ENCODE peak calls at places on chromosomes 13 and 19, in seven cellular contexts. T is right atrium auricular region, K is psoas muscle, V is pancreas, Z is colonic mucosa, D is IMR-90, M is ovary. U is an unnamed sample. For H3K4me1 and H3K9me3, the result is how much of the 10 kb centered on the place peaks cover.

GRCh38 chr19:4971424-4971793 is 2.5 kb downstream of the KDM4B start:
- DNase-seq in T (no peak), K (no peak), V (peak), Z (peak), D (no peak), M (peak), U (no peak)

GRCh38 chr13:45021250-45021649 is 31.9 kb downstream of the GPALPP1 start:
- DNase-seq in T (no peak), K (no peak), V (no peak), Z (no peak), D (peak), M (no peak), U (no peak)

GRCh38 chr13:30963794-30964193 is 31.3 kb downstream of the TEX26 start:
- DNase-seq in T (no peak), K (no peak), V (peak), Z (peak), D (peak), M (no peak), U (no peak)

GRCh38 chr19:28578786-28579505 is 634.0 kb downstream of the UQCRFS1 start:
- DNase-seq in T (no peak), K (no peak), V (no peak), Z (no peak), D (no peak), M (no peak), U (no peak)

GRCh38 chr13:46606915-46607413 is 54.0 kb downstream of the LRCH1 start:
- DNase-seq in T (no peak), K (no peak), V (no peak), Z (no peak), D (no peak), M (no peak), U (no peak)

GRCh38 chr13:76380436-76381065 is 505.7 kb downstream of the KCTD12 start:
- DNase-seq in T (no peak), K (no peak), V (no peak), Z (no peak), D (peak), M (no peak), U (no peak)

GRCh38 chr13:44117351-44117750 is 237.6 kb downstream of the LACC1 start:
- DNase-seq in T (no peak), K (no peak), V (no peak), Z (no peak), D (peak), M (no peak), U (no peak)

GRCh38 chr13:100646871-100647270 is 27.7 kb downstream of the TMTC4 start:
- DNase-seq in T (no peak), K (no peak), V (no peak), Z (no peak), D (no peak), M (no peak), U (no peak)

GRCh38 chr13:104764600-104764999 is 1698.4 kb upstream of the SLC10A2 start:
- DNase-seq in T (no peak), K (no peak), V (no peak), Z (no peak), D (no peak), M (no peak), U (no peak)

GRCh38 chr13:38688674-38689073 is 1.8 kb downstream of the FREM2 start:
- DNase-seq in T (no peak), K (no peak), V (no peak), Z (no peak), D (no peak), M (no peak), U (no peak)

GRCh38 chr13:80132741-80133601 is 208.0 kb downstream of the SPRY2 start:
- DNase-seq in T (peak), K (peak), V (peak), Z (peak), D (peak), M (peak), U (no peak)

GRCh38 chr19:15403151-15403531 is 15.6 kb downstream of the AKAP8L start:
- DNase-seq in T (no peak), K (no peak), V (no peak), Z (no peak), D (no peak), M (no peak), U (no peak)

GRCh38 chr13:24270639-24271131 is 38.7 kb upstream of the C1QTNF9 start:
- DNase-seq in T (peak), K (peak), V (peak), Z (peak), D (peak), M (peak), U (peak)

GRCh38 chr19:35592226-35592625 is 6.3 kb downstream of the PMIS2 start:
- DNase-seq in T (no peak), K (no peak), V (peak), Z (no peak), D (peak), M (no peak), U (no peak)

GRCh38 chr13:48727252-48728011 is 73.7 kb downstream of the CYSLTR2 start:
- DNase-seq in T (no peak), K (no peak), V (no peak), Z (no peak), D (peak), M (no peak), U (no peak)

GRCh38 chr13:90197722-90198121 is 1149.8 kb upstream of the MIR17HG start:
- DNase-seq in T (no peak), K (no peak), V (no peak), Z (no peak), D (no peak), M (no peak), U (no peak)

GRCh38 chr13:94065741-94066140 is 413.7 kb downstream of the DCT start:
- DNase-seq in T (no peak), K (no peak), V (no peak), Z (no peak), D (peak), M (no peak), U (no peak)

GRCh38 chr13:73765651-73766384 is 368.4 kb downstream of the KLF12 start:
- DNase-seq in T (peak), K (peak), V (peak), Z (peak), D (peak), M (peak), U (peak)

GRCh38 chr13:51726446-51727185 is 77.3 kb downstream of the DHRS12 start:
- DNase-seq in T (no peak), K (no peak), V (no peak), Z (no peak), D (peak), M (no peak), U (no peak)

GRCh38 chr19:31118292-31118925 is 230.8 kb downstream of the TSHZ3 start:
- DNase-seq in T (no peak), K (no peak), V (no peak), Z (no peak), D (no peak), M (no peak), U (no peak)

GRCh38 chr13:61183670-61184069 is 232.0 kb downstream of the PCDH20 start:
- DNase-seq in T (no peak), K (no peak), V (no peak), Z (no peak), D (no peak), M (no peak), U (no peak)

DNA sequence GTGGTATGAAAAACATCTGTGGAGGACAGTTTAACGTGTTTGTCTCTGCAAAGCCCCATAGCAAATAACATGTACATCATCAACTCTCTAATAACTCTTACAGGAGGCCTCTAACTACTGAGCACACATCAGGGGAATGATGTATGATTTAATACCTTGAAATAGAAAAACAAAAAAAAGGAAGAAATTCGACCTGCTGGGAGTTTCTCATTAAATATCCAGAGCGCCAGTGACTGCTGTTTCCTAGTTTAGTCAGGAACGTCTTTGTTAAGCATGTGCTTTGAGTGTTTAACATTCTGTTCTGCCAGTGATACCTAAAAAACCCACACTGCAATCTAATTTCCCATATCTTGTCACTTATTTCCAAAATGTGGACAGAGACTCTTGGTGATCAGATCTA is 235.4 kb downstream of the PCDH20 start:
- DNase-seq in T (no peak), K (no peak), V (no peak), Z (no peak), D (no peak), M (no peak), U (no peak)
- H3K27ac ChIP-seq in T (peak), K (no peak), V (no peak), Z (no peak), D (no peak), M (no peak), U (no peak)

DNA sequence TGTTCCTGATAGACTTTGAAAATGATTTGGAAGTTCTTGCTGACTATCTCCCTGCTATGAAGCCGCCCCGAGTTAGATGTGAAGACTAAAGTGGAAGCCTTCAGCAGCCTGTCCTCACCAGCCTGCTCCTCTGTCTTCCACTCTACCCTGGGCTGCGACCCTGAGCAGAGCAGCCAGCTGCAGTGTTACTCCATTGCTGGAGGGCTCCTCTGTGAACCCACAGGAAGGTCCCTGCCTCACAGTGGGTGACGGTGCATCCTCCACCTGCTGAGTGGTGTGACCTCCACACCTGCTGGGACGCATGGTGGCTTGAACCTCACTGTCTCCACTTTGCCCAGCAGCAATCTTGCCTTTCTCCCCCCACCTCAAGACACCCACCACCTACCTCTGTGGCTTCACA is 116.4 kb downstream of the IRS2 start:
- DNase-seq in T (no peak), K (no peak), V (no peak), Z (no peak), D (no peak), M (no peak), U (no peak)
- H3K4me1 ChIP-seq in T (under half), K (under half), V (under half), Z (under half), D (under half), M (under half), U (under half)

DNA sequence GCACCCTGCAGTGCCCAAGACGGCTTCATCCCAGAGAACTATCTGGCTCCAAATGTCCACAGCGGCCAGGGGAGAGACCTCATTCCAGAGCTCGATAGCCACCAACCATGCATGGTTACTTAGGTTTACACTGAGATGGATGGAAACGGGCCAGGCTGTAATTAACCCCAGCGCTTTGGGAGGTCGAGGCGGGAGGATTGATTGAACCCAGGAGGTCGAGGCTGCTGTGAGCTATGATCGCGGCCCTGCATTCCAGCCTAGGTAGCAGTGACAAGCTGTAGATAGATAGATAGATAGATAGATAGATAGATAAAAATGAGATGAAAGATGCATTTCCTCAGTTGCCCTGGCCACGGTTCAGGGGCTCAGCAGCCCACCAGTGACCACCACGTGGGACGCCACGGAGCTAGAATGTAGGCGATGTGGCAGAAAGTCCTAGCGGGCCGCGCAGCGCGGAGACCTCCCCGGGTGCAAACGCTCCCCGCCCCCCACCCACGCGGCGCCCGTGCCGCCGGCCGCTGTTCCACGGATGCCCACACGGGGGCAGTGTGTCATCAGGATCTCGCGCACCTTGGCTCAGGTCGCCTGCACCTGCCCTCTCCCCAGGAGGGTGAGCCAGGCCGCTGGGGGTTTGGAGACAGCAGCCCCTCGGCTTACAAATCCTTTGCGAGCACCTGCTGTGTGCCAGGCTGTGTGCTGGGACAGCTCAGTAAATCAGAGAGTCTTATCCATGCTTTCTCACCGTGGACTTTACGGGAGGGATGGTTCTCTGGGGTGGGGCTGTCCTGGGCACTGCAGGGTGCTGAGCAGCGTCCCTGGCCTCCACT is 13.5 kb upstream of the TLE5 start:
- DNase-seq in T (no peak), K (peak), V (peak), Z (peak), D (no peak), M (peak), U (peak)
- H3K9me3 ChIP-seq in T (under half), K (under half), V (under half), Z (under half), D (under half), M (under half), U (under half)

DNA sequence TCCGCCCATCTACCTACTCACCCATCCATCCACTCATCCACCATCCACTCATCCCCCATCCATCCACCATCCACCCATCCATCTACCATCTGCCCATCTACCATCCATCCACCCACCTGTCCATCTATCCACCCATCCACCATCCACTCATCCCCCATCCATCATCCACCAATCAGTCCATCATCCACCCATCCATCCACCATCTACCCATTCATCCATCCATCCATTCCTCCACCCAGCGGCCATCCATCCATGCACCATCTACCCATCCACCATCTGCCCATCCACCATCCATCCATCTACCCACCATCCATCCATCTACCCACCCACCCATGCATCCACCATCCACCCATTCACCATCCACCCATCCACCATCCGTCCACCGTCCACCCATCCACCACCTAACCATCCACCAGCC is 13.6 kb upstream of the JUND start:
- DNase-seq in T (no peak), K (no peak), V (no peak), Z (no peak), D (no peak), M (no peak), U (no peak)
- H3K27ac ChIP-seq in T (no peak), K (no peak), V (no peak), Z (no peak), D (no peak), M (no peak), U (peak)

GRCh38 chr19:45814851-45815481 is at the start of gene RSPH6A:
- DNase-seq in T (no peak), K (no peak), V (no peak), Z (no peak), D (no peak), M (no peak), U (no peak)
- H3K4me1 ChIP-seq in T (under half), K (under half), V (under half), Z (under half), D (under half), M (under half), U (under half)

DNA sequence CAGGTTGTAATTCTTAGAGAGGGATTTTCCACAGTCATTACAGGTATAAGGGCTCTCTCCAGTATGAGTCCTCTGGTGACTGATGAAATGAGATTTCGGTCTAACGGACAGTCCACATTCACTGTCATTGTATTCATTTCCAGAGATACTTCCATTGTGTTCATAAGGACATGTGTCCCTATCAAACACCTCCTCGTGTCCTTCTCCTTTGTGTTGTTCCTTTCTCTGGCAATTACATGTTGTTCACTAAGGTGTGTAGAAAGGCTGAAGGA is 10.5 kb upstream of the ZSCAN18 start:
- DNase-seq in T (no peak), K (no peak), V (no peak), Z (no peak), D (no peak), M (no peak), U (no peak)
- H3K9me3 ChIP-seq in T (under half), K (half or more), V (under half), Z (under half), D (half or more), M (under half), U (under half)

DNA sequence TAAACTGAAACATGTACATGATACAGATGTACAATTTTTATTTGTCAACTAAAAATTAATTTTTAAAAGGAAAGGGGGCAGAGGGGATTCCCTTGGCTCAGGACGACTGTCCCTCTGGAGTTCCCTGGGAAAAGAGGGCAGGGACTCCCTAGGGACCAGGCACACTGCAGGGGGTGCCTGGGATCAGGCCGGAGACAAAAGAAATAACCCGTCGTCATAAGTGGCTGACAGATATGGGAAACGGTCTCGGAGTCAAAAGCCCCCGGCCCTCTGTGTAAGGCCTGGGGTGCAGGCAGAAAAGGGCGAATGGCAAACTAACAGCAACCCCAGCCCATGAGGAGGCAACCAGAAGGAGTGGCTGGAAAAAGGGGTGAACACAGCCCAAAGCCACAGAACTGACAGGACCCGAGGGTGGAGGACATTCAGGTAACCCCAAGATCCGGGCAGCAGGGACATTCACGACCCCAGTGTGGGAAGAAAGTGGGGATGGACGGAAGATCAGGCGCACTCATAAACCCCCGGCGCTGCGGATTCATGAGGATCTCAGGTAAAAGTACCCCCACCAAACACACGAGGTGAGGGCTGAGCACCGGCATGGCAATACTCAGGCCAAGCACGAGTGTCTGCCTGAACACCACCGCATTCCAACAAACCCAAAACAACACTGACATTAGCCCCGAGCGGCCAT is 6.7 kb downstream of the MLLT1 start:
- DNase-seq in T (no peak), K (no peak), V (no peak), Z (no peak), D (no peak), M (no peak), U (no peak)
- H3K27ac ChIP-seq in T (peak), K (peak), V (peak), Z (peak), D (peak), M (peak), U (no peak)

U was measured in CD8-positive, alpha-beta T cell.